ENCODE peak calls at places on chromosomes 2 and 18, in eight cellular contexts. One of them, this sample, is unnamed.

GRCh38 chr18:67072789-67073188 is 443.7 kb downstream of the DSEL start:
- DNase-seq in stimulated activated CD4-positive, alpha-beta T cell treated with anti-CD3 and anti-CD28 coated beads, Interleukin-15, amount 100 ng/mL, for 1 hour: no peak
- DNase-seq in KBM-7: no peak
- DNase-seq in gastrocnemius medialis: no peak
- DNase-seq in AG20443: no peak
- DNase-seq in cerebellum: no peak
- DNase-seq in NCI-H2171 treated with DMSO at 0.1 percent for 48 hours: peak
- DNase-seq in AG08395: no peak
- DNase-seq in this sample: no peak

GRCh38 chr2:1544478-1545069 is 131.3 kb downstream of the TPO start:
- DNase-seq in cerebellum: no peak
- DNase-seq in NCI-H2171 treated with DMSO at 0.1 percent for 48 hours: no peak
- DNase-seq in AG20443: peak
- DNase-seq in AG08395: peak
- DNase-seq in stimulated activated CD4-positive, alpha-beta T cell treated with anti-CD3 and anti-CD28 coated beads, Interleukin-15, amount 100 ng/mL, for 1 hour: no peak
- DNase-seq in gastrocnemius medialis: no peak
- DNase-seq in KBM-7: no peak
- DNase-seq in this sample: peak

GRCh38 chr2:7639476-7639875 is 722.3 kb downstream of the RNF144A start:
- DNase-seq in NCI-H2171 treated with DMSO at 0.1 percent for 48 hours: no peak
- DNase-seq in gastrocnemius medialis: no peak
- DNase-seq in AG08395: no peak
- DNase-seq in AG20443: no peak
- DNase-seq in stimulated activated CD4-positive, alpha-beta T cell treated with anti-CD3 and anti-CD28 coated beads, Interleukin-15, amount 100 ng/mL, for 1 hour: no peak
- DNase-seq in cerebellum: no peak
- DNase-seq in KBM-7: no peak
- DNase-seq in this sample: no peak

GRCh38 chr18:3250237-3251107 is 2.9 kb downstream of the MYL12A start:
- DNase-seq in gastrocnemius medialis: no peak
- DNase-seq in AG08395: peak
- DNase-seq in KBM-7: no peak
- DNase-seq in stimulated activated CD4-positive, alpha-beta T cell treated with anti-CD3 and anti-CD28 coated beads, Interleukin-15, amount 100 ng/mL, for 1 hour: no peak
- DNase-seq in cerebellum: no peak
- DNase-seq in AG20443: peak
- DNase-seq in NCI-H2171 treated with DMSO at 0.1 percent for 48 hours: no peak
- DNase-seq in this sample: peak

GRCh38 chr2:96788393-96789244 is 27.4 kb upstream of the CNNM3 start:
- DNase-seq in cerebellum: peak
- DNase-seq in AG20443: no peak
- DNase-seq in NCI-H2171 treated with DMSO at 0.1 percent for 48 hours: no peak
- DNase-seq in stimulated activated CD4-positive, alpha-beta T cell treated with anti-CD3 and anti-CD28 coated beads, Interleukin-15, amount 100 ng/mL, for 1 hour: no peak
- DNase-seq in gastrocnemius medialis: peak
- DNase-seq in KBM-7: no peak
- DNase-seq in AG08395: peak
- DNase-seq in this sample: peak

GRCh38 chr2:143029141-143029540 is 100.1 kb upstream of the ARHGAP15 start:
- DNase-seq in KBM-7: no peak
- DNase-seq in stimulated activated CD4-positive, alpha-beta T cell treated with anti-CD3 and anti-CD28 coated beads, Interleukin-15, amount 100 ng/mL, for 1 hour: no peak
- DNase-seq in AG20443: no peak
- DNase-seq in gastrocnemius medialis: no peak
- DNase-seq in AG08395: no peak
- DNase-seq in cerebellum: no peak
- DNase-seq in NCI-H2171 treated with DMSO at 0.1 percent for 48 hours: no peak
- DNase-seq in this sample: no peak

GRCh38 chr2:133838642-133839370 is 270.5 kb upstream of the NCKAP5 start:
- DNase-seq in NCI-H2171 treated with DMSO at 0.1 percent for 48 hours: no peak
- DNase-seq in AG08395: no peak
- DNase-seq in KBM-7: no peak
- DNase-seq in gastrocnemius medialis: no peak
- DNase-seq in AG20443: no peak
- DNase-seq in cerebellum: peak
- DNase-seq in stimulated activated CD4-positive, alpha-beta T cell treated with anti-CD3 and anti-CD28 coated beads, Interleukin-15, amount 100 ng/mL, for 1 hour: no peak
- DNase-seq in this sample: no peak

GRCh38 chr2:16293398-16293797 is 353.0 kb downstream of the MYCN start:
- DNase-seq in stimulated activated CD4-positive, alpha-beta T cell treated with anti-CD3 and anti-CD28 coated beads, Interleukin-15, amount 100 ng/mL, for 1 hour: no peak
- DNase-seq in cerebellum: no peak
- DNase-seq in AG20443: no peak
- DNase-seq in KBM-7: no peak
- DNase-seq in NCI-H2171 treated with DMSO at 0.1 percent for 48 hours: no peak
- DNase-seq in gastrocnemius medialis: no peak
- DNase-seq in AG08395: no peak
- DNase-seq in this sample: no peak

GRCh38 chr2:170235860-170236638 is 58.1 kb downstream of the MYO3B start:
- DNase-seq in AG20443: peak
- DNase-seq in stimulated activated CD4-positive, alpha-beta T cell treated with anti-CD3 and anti-CD28 coated beads, Interleukin-15, amount 100 ng/mL, for 1 hour: no peak
- DNase-seq in gastrocnemius medialis: no peak
- DNase-seq in AG08395: peak
- DNase-seq in KBM-7: peak
- DNase-seq in cerebellum: no peak
- DNase-seq in NCI-H2171 treated with DMSO at 0.1 percent for 48 hours: peak
- DNase-seq in this sample: peak

GRCh38 chr2:95310651-95311050 is 13.5 kb downstream of the KCNIP3 start:
- DNase-seq in gastrocnemius medialis: no peak
- DNase-seq in NCI-H2171 treated with DMSO at 0.1 percent for 48 hours: no peak
- DNase-seq in KBM-7: no peak
- DNase-seq in AG08395: no peak
- DNase-seq in stimulated activated CD4-positive, alpha-beta T cell treated with anti-CD3 and anti-CD28 coated beads, Interleukin-15, amount 100 ng/mL, for 1 hour: no peak
- DNase-seq in cerebellum: no peak
- DNase-seq in AG20443: no peak
- DNase-seq in this sample: peak

GRCh38 chr2:63661076-63661475 is 72.3 kb downstream of the MDH1 start:
- DNase-seq in cerebellum: no peak
- DNase-seq in NCI-H2171 treated with DMSO at 0.1 percent for 48 hours: no peak
- DNase-seq in gastrocnemius medialis: no peak
- DNase-seq in KBM-7: no peak
- DNase-seq in AG20443: peak
- DNase-seq in stimulated activated CD4-positive, alpha-beta T cell treated with anti-CD3 and anti-CD28 coated beads, Interleukin-15, amount 100 ng/mL, for 1 hour: no peak
- DNase-seq in AG08395: peak
- DNase-seq in this sample: peak

GRCh38 chr18:78586596-78586995 is 393.0 kb upstream of the SALL3 start:
- DNase-seq in NCI-H2171 treated with DMSO at 0.1 percent for 48 hours: no peak
- DNase-seq in cerebellum: no peak
- DNase-seq in gastrocnemius medialis: no peak
- DNase-seq in AG20443: no peak
- DNase-seq in stimulated activated CD4-positive, alpha-beta T cell treated with anti-CD3 and anti-CD28 coated beads, Interleukin-15, amount 100 ng/mL, for 1 hour: no peak
- DNase-seq in KBM-7: no peak
- DNase-seq in AG08395: no peak
- DNase-seq in this sample: no peak

GRCh38 chr18:50268022-50268747 is 1.9 kb upstream of the CFAP53 start:
- DNase-seq in NCI-H2171 treated with DMSO at 0.1 percent for 48 hours: no peak
- DNase-seq in KBM-7: no peak
- DNase-seq in cerebellum: no peak
- DNase-seq in AG08395: peak
- DNase-seq in AG20443: peak
- DNase-seq in gastrocnemius medialis: peak
- DNase-seq in stimulated activated CD4-positive, alpha-beta T cell treated with anti-CD3 and anti-CD28 coated beads, Interleukin-15, amount 100 ng/mL, for 1 hour: peak
- DNase-seq in this sample: peak

This sample was measured in GM23248.